ENCODE peak calls at places on chromosomes 1 and 21, in seven cellular contexts. One of them, this sample, is unnamed.

GRCh38 chr1:8976338-8976737 is 30.7 kb downstream of the CA6 start:
- DNase-seq in EL: no peak
- DNase-seq in LoVo: no peak
- DNase-seq in prostate gland: no peak
- DNase-seq in GM20000: no peak
- DNase-seq in astrocyte of the spinal cord: no peak
- DNase-seq in MCF 10A: no peak
- DNase-seq in this sample: peak

GRCh38 chr1:68229927-68230812 is 2.2 kb downstream of the WLS start:
- DNase-seq in LoVo: no peak
- DNase-seq in GM20000: no peak
- DNase-seq in EL: peak
- DNase-seq in astrocyte of the spinal cord: peak
- DNase-seq in MCF 10A: peak
- DNase-seq in prostate gland: no peak
- DNase-seq in this sample: peak

GRCh38 chr1:159845751-159846531 is 16.5 kb downstream of the VSIG8 start:
- DNase-seq in GM20000: no peak
- DNase-seq in prostate gland: no peak
- DNase-seq in astrocyte of the spinal cord: no peak
- DNase-seq in MCF 10A: peak
- DNase-seq in LoVo: no peak
- DNase-seq in EL: no peak
- DNase-seq in this sample: no peak

GRCh38 chr1:244651956-244652698 is 799 bp upstream of the DESI2 start:
- DNase-seq in GM20000: no peak
- DNase-seq in astrocyte of the spinal cord: no peak
- DNase-seq in MCF 10A: no peak
- DNase-seq in prostate gland: no peak
- DNase-seq in LoVo: peak
- DNase-seq in EL: no peak
- DNase-seq in this sample: no peak

GRCh38 chr21:33775100-33775828 is 133.0 kb downstream of the ITSN1 start:
- DNase-seq in astrocyte of the spinal cord: no peak
- DNase-seq in EL: no peak
- DNase-seq in prostate gland: no peak
- DNase-seq in MCF 10A: no peak
- DNase-seq in GM20000: no peak
- DNase-seq in LoVo: no peak
- DNase-seq in this sample: no peak

GRCh38 chr21:45029298-45029967 is 44.9 kb upstream of the ADARB1 start:
- DNase-seq in prostate gland: no peak
- DNase-seq in MCF 10A: no peak
- DNase-seq in GM20000: no peak
- DNase-seq in LoVo: no peak
- DNase-seq in EL: no peak
- DNase-seq in astrocyte of the spinal cord: peak
- DNase-seq in this sample: no peak

GRCh38 chr1:16921391-16922185 is at the start of gene CROCC:
- DNase-seq in prostate gland: no peak
- DNase-seq in EL: peak
- DNase-seq in LoVo: no peak
- DNase-seq in astrocyte of the spinal cord: peak
- DNase-seq in GM20000: no peak
- DNase-seq in MCF 10A: no peak
- DNase-seq in this sample: peak

GRCh38 chr1:15650433-15650832 is 33.2 kb downstream of the DDI2 start:
- DNase-seq in astrocyte of the spinal cord: no peak
- DNase-seq in LoVo: no peak
- DNase-seq in prostate gland: no peak
- DNase-seq in MCF 10A: no peak
- DNase-seq in EL: no peak
- DNase-seq in GM20000: no peak
- DNase-seq in this sample: no peak

GRCh38 chr1:231919269-231919886 is 292.8 kb downstream of the DISC1 start:
- DNase-seq in prostate gland: no peak
- DNase-seq in EL: no peak
- DNase-seq in LoVo: no peak
- DNase-seq in MCF 10A: no peak
- DNase-seq in GM20000: no peak
- DNase-seq in astrocyte of the spinal cord: no peak
- DNase-seq in this sample: no peak

GRCh38 chr1:233019921-233020320 is 69.5 kb downstream of the NTPCR start:
- DNase-seq in prostate gland: no peak
- DNase-seq in LoVo: no peak
- DNase-seq in GM20000: no peak
- DNase-seq in astrocyte of the spinal cord: peak
- DNase-seq in MCF 10A: no peak
- DNase-seq in EL: no peak
- DNase-seq in this sample: no peak

GRCh38 chr1:100351095-100351884 is 1.0 kb upstream of the CDC14A start:
- DNase-seq in MCF 10A: peak
- DNase-seq in astrocyte of the spinal cord: peak
- DNase-seq in LoVo: peak
- DNase-seq in EL: peak
- DNase-seq in GM20000: peak
- DNase-seq in prostate gland: peak
- DNase-seq in this sample: peak